ENCODE peak calls at places on chromosome 10, in four cellular contexts. One of them, this sample, is unnamed.

GRCh38 chr10:16440396-16441105 is 3.7 kb downstream of the PTER start:
- DNase-seq in H9: no peak
- DNase-seq in GM13977: no peak
- DNase-seq in colonic mucosa: peak; percentile 24
- DNase-seq in this sample: no peak

GRCh38 chr10:22633106-22633505 is 81.3 kb downstream of the PIP4K2A start:
- DNase-seq in H9: no peak
- DNase-seq in GM13977: no peak
- DNase-seq in colonic mucosa: no peak
- DNase-seq in this sample: no peak

GRCh38 chr10:70267161-70267933 is 16.5 kb downstream of the NPFFR1 start:
- DNase-seq in H9: peak; percentile 73
- DNase-seq in GM13977: no peak
- DNase-seq in colonic mucosa: peak; percentile 32
- DNase-seq in this sample: no peak

GRCh38 chr10:58488921-58489320 is 23.8 kb upstream of the BICC1 start:
- DNase-seq in H9: no peak
- DNase-seq in GM13977: no peak
- DNase-seq in colonic mucosa: no peak
- DNase-seq in this sample: no peak

GRCh38 chr10:86207226-86207625 is 159.4 kb downstream of the GRID1 start:
- DNase-seq in H9: no peak
- DNase-seq in GM13977: no peak
- DNase-seq in colonic mucosa: no peak
- DNase-seq in this sample: no peak

GRCh38 chr10:110446954-110447608 is 50.6 kb upstream of the DUSP5 start:
- DNase-seq in H9: no peak
- DNase-seq in GM13977: no peak
- DNase-seq in colonic mucosa: no peak
- DNase-seq in this sample: peak; percentile 34

GRCh38 chr10:31321396-31321941 is 2.5 kb downstream of the ZEB1 start:
- DNase-seq in H9: no peak
- DNase-seq in GM13977: no peak
- DNase-seq in colonic mucosa: no peak
- DNase-seq in this sample: peak; percentile 4

GRCh38 chr10:6915307-6915706 is 335.2 kb upstream of the PRKCQ start:
- DNase-seq in H9: no peak
- DNase-seq in GM13977: no peak
- DNase-seq in colonic mucosa: no peak
- DNase-seq in this sample: no peak

GRCh38 chr10:16809074-16809718 is 8.0 kb downstream of the RSU1 start:
- DNase-seq in H9: peak; percentile 63
- DNase-seq in GM13977: peak; percentile 57
- DNase-seq in colonic mucosa: peak; percentile 38
- DNase-seq in this sample: peak; percentile 58

GRCh38 chr10:51073461-51074237 is 638 bp upstream of the PRKG1 start:
- DNase-seq in H9: peak; percentile 63
- DNase-seq in GM13977: peak; percentile 24
- DNase-seq in colonic mucosa: peak; percentile 45
- DNase-seq in this sample: peak; percentile 21

GRCh38 chr10:20474064-20474463 is 423.0 kb downstream of the NEBL start:
- DNase-seq in H9: no peak
- DNase-seq in GM13977: no peak
- DNase-seq in colonic mucosa: no peak
- DNase-seq in this sample: no peak

GRCh38 chr10:85795460-85795859 is 571.1 kb downstream of the GRID1 start:
- DNase-seq in H9: no peak
- DNase-seq in GM13977: no peak
- DNase-seq in colonic mucosa: no peak
- DNase-seq in this sample: no peak

GRCh38 chr10:132455986-132456847 is 59.2 kb downstream of the PWWP2B start:
- DNase-seq in H9: no peak
- DNase-seq in GM13977: no peak
- DNase-seq in colonic mucosa: no peak
- DNase-seq in this sample: no peak

GRCh38 chr10:110843031-110843430 is 28.7 kb upstream of the PDCD4 start:
- DNase-seq in H9: no peak
- DNase-seq in GM13977: peak; percentile 69
- DNase-seq in colonic mucosa: peak; percentile 53
- DNase-seq in this sample: no peak

GRCh38 chr10:132812544-132812943 is 26.6 kb upstream of the NKX6-2 start:
- DNase-seq in H9: no peak
- DNase-seq in GM13977: no peak
- DNase-seq in colonic mucosa: no peak
- DNase-seq in this sample: no peak

GRCh38 chr10:116626815-116627214 is 6.1 kb downstream of the PNLIPRP2 start:
- DNase-seq in H9: no peak
- DNase-seq in GM13977: no peak
- DNase-seq in colonic mucosa: no peak
- DNase-seq in this sample: no peak

GRCh38 chr10:15419279-15419874 is 48.3 kb upstream of the FAM171A1 start:
- DNase-seq in H9: no peak
- DNase-seq in GM13977: peak; percentile 43
- DNase-seq in colonic mucosa: peak; percentile 55
- DNase-seq in this sample: no peak

GRCh38 chr10:5932345-5932744 is 42.3 kb downstream of the FBH1 start:
- DNase-seq in H9: no peak
- DNase-seq in GM13977: no peak
- DNase-seq in colonic mucosa: no peak
- DNase-seq in this sample: no peak

GRCh38 chr10:102682441-102682840 is 31.8 kb downstream of the ARL3 start:
- DNase-seq in H9: no peak
- DNase-seq in GM13977: no peak
- DNase-seq in colonic mucosa: no peak
- DNase-seq in this sample: no peak

GRCh38 chr10:120950103-120950561 is 99.0 kb downstream of the WDR11 start:
- DNase-seq in H9: peak; percentile 43
- DNase-seq in GM13977: no peak
- DNase-seq in colonic mucosa: no peak
- DNase-seq in this sample: no peak

GRCh38 chr10:86290933-86291615 is 75.5 kb downstream of the GRID1 start:
- DNase-seq in H9: peak; percentile 13
- DNase-seq in GM13977: no peak
- DNase-seq in colonic mucosa: peak; percentile 7
- DNase-seq in this sample: no peak

GRCh38 chr10:114239994-114240345 is 916 bp downstream of the VWA2 start:
- DNase-seq in H9: no peak
- DNase-seq in GM13977: no peak
- DNase-seq in colonic mucosa: no peak
- DNase-seq in this sample: no peak

GRCh38 chr10:88490216-88490980 is 92.7 kb downstream of the RNLS start:
- DNase-seq in H9: no peak
- DNase-seq in GM13977: no peak
- DNase-seq in colonic mucosa: no peak
- DNase-seq in this sample: no peak

GRCh38 chr10:45058992-45059561 is 58.4 kb downstream of the ZNF22 start:
- DNase-seq in H9: no peak
- DNase-seq in GM13977: no peak
- DNase-seq in colonic mucosa: no peak
- DNase-seq in this sample: no peak

GRCh38 chr10:132711618-132712051 is 74.3 kb downstream of the NKX6-2 start:
- DNase-seq in H9: no peak
- DNase-seq in GM13977: no peak
- DNase-seq in colonic mucosa: no peak
- DNase-seq in this sample: no peak

GRCh38 chr10:3924344-3924743 is 139.3 kb upstream of the KLF6 start:
- DNase-seq in H9: no peak
- DNase-seq in GM13977: no peak
- DNase-seq in colonic mucosa: no peak
- DNase-seq in this sample: no peak

DNA sequence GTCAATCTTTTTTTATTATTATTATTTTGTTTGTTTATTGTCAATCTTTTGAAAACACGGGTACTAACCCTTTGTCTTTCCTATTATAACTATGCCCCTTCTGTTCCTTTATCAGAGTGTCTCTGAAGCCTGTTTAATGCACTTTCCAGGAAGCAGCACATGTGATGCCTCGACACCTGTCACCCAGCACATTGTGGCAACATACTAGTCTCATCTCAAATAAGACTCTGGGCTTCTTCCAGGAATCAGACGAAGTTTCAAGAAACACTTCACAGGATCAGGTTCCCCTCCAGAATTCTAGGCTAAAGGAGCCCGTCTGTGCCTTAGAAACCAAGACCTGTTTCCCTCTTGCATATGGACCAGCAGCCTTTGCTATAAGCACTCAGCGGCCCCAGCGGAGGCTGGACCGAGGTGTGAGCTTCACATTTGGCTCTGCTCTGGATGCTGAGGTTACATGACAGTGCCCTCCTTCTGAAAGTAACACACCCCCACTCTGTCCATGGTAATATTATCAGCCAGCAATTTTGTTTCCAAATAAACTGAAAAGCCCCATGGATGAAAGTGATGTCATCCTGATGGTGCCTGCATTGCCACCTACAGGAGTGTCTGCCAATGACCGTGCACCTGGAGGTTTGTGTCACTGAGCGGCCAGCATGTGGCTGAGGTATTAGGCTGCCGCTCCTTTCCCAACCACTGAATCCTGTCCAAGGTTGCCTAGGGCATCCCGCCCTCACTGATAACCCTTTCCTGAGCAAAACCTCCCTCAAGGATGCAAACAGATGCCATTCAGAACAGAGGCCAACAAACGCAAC is 38.1 kb downstream of the MKI67 start:
- DNase-seq in H9: peak; percentile 67
- DNase-seq in GM13977: no peak
- DNase-seq in colonic mucosa: no peak
- DNase-seq in this sample: no peak
- TF ChIP-seq CTCF in H9: peak; percentile 57
- TF ChIP-seq CTCF in GM13977: peak; percentile 3
- TF ChIP-seq CTCF in colonic mucosa: no peak
- TF ChIP-seq CTCF in this sample: no peak

GRCh38 chr10:101030492-101031127 is 319 bp downstream of the PDZD7 start:
- DNase-seq in H9: peak; percentile 66
- DNase-seq in GM13977: no peak
- DNase-seq in colonic mucosa: no peak
- DNase-seq in this sample: no peak
- TF ChIP-seq CTCF in H9: no peak
- TF ChIP-seq CTCF in GM13977: no peak
- TF ChIP-seq CTCF in colonic mucosa: no peak
- TF ChIP-seq CTCF in this sample: no peak

GRCh38 chr10:71638577-71639411 is 80.8 kb downstream of the C10orf105 start:
- DNase-seq in H9: no peak
- DNase-seq in GM13977: no peak
- DNase-seq in colonic mucosa: peak; percentile 92
- DNase-seq in this sample: no peak
- TF ChIP-seq CTCF in H9: no peak
- TF ChIP-seq CTCF in GM13977: no peak
- TF ChIP-seq CTCF in colonic mucosa: no peak
- TF ChIP-seq CTCF in this sample: no peak

GRCh38 chr10:34985823-34986222 is 104.3 kb downstream of the CUL2 start:
- DNase-seq in H9: peak; percentile 60
- DNase-seq in GM13977: no peak
- DNase-seq in colonic mucosa: no peak
- DNase-seq in this sample: no peak
- TF ChIP-seq CTCF in H9: peak; percentile 70
- TF ChIP-seq CTCF in GM13977: peak; percentile 8
- TF ChIP-seq CTCF in colonic mucosa: no peak
- TF ChIP-seq CTCF in this sample: no peak

DNA sequence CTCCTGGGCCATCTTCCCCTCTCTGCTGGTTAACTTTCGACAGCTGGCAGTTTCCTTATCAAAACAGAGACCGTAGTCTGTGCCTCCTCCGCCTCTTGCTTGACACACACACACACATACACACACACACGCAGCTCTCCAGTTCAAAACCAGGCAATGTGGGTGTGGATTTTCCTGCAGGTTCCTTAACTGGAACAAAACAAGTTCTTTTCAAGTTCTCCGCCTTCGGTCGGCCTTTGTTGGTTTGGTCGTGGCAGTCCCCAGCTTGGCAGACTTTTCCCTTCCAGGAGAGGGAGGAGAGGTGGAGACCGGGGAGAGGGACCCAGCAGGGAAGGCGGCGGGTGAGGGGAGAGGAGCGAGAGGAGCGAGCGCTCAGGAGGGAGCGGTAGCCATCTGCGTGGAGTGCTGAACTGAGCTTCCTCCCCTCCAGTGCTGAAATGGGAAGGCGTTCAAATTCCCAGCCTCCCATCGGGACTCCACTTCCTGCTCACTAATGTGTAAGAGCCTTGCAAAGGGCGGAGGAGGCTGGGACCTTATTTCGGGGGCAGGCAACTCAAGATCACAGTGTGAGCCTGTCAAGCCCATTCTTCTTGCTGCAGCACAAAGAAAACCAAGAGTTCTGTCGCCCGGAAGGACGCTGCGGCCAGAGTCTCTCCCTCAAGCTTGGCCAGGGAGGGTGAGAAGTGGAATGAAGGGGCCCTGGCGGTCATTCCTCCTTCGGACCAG is 120.6 kb downstream of the PRPF18 start:
- DNase-seq in H9: peak; percentile 86
- DNase-seq in GM13977: peak; percentile 55
- DNase-seq in colonic mucosa: peak; percentile 81
- DNase-seq in this sample: peak; percentile 80
- TF ChIP-seq CTCF in H9: peak; percentile 22
- TF ChIP-seq CTCF in GM13977: no peak
- TF ChIP-seq CTCF in colonic mucosa: no peak
- TF ChIP-seq CTCF in this sample: no peak

GRCh38 chr10:46998595-46998994 is 87.4 kb downstream of the PTPN20 start:
- DNase-seq in H9: no peak
- DNase-seq in GM13977: no peak
- DNase-seq in colonic mucosa: no peak
- DNase-seq in this sample: no peak

GRCh38 chr10:46995234-46995633 is 84.0 kb downstream of the PTPN20 start:
- DNase-seq in H9: peak; percentile 38
- DNase-seq in GM13977: no peak
- DNase-seq in colonic mucosa: no peak
- DNase-seq in this sample: no peak

GRCh38 chr10:46998192-46998591 is 87.0 kb downstream of the PTPN20 start:
- DNase-seq in H9: no peak
- DNase-seq in GM13977: no peak
- DNase-seq in colonic mucosa: no peak
- DNase-seq in this sample: no peak

DNA sequence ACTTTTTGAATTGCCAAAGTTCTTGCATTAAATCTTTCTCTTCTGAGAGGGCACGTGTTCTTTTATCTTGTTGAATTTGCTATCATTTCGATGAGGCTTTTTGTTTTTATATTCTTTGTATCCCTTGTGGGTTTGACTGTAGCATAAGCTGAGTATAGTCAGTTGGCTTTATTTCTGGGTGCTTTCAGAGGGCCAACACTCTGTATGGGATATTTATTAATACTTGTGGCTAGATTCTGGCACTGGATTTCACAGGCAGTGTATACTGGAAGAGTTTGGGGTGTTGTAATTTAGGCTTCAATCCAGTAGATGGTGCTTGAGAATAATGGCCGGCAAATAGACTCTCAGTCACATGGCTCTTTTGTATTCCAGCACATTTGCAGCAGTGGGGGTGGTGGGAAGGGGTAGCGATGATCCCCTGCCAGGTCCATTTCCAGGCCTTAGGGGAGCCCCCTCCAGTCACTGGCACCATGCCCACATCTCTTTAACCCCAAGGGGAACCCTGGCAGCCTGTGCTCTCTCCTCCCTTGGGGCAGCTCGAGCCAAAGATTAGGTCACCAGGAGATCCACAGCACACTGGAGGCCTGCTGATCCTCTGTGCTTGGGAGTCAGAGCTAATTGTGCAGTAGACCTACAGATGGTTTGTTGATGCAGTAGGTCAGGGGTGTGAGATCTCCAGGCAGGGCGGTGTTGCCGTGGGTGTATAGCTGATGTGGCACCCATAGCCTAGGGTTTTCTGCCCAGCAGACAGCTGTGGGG is 81.7 kb downstream of the PTPN20 start:
- DNase-seq in H9: peak; percentile 50
- DNase-seq in GM13977: no peak
- DNase-seq in colonic mucosa: peak; percentile 43
- DNase-seq in this sample: peak; percentile 29
- TF ChIP-seq CTCF in H9: peak; percentile 60
- TF ChIP-seq CTCF in GM13977: no peak
- TF ChIP-seq CTCF in colonic mucosa: peak; percentile 30
- TF ChIP-seq CTCF in this sample: peak; percentile 40

This sample was measured in heart right ventricle.